ENCODE peak calls at places on chromosome 3, in five cellular contexts. K is breast epithelium, Y is AG10803, R is pancreas, L is GM12865. Z is an unnamed sample.

GRCh38 chr3:42118762-42119361 is 27.7 kb downstream of the TRAK1 start:
- DNase-seq in R (no peak), K (no peak), Y (no peak), L (peak; percentile 86), Z (peak; percentile 48)

GRCh38 chr3:190560284-190560895 is 46.5 kb downstream of the IL1RAP start:
- DNase-seq in K (no peak), L (no peak), R (no peak), Y (no peak), Z (no peak)

GRCh38 chr3:186418601-186419238 is 56.7 kb upstream of the DGKG start:
- DNase-seq in Y (no peak), R (peak; percentile 71), L (no peak), K (no peak), Z (peak; percentile 22)

GRCh38 chr3:45890405-45890804 is 4.1 kb downstream of the CCR9 start:
- DNase-seq in Y (no peak), R (no peak), K (no peak), L (no peak), Z (no peak)

GRCh38 chr3:127171721-127172120 is 21.2 kb upstream of the PRR23E start:
- DNase-seq in L (no peak), R (no peak), K (no peak), Y (no peak), Z (no peak)

GRCh38 chr3:119596392-119596791 is 1.3 kb upstream of the PLA1A start:
- DNase-seq in L (peak; percentile 63), K (no peak), Y (no peak), R (no peak), Z (no peak)

GRCh38 chr3:140651287-140651686 is 26.6 kb upstream of the TRIM42 start:
- DNase-seq in Y (no peak), K (no peak), R (no peak), L (no peak), Z (no peak)

GRCh38 chr3:49004352-49005297 is 2.6 kb upstream of the WDR6 start:
- DNase-seq in K (no peak), Y (no peak), R (peak; percentile 72), L (no peak), Z (no peak)

GRCh38 chr3:16374047-16375019 is 109.3 kb downstream of the OXNAD1 start:
- DNase-seq in R (no peak), L (peak; percentile 81), Y (no peak), K (no peak), Z (no peak)

GRCh38 chr3:76824658-76825310 is 215.1 kb upstream of the ROBO2 start:
- DNase-seq in L (no peak), Y (no peak), R (no peak), K (no peak), Z (no peak)

GRCh38 chr3:23206371-23206770 is 3.2 kb downstream of the UBE2E2 start:
- DNase-seq in L (no peak), Y (no peak), K (no peak), R (no peak), Z (no peak)

GRCh38 chr3:6260551-6261191 is 600.2 kb upstream of the GRM7 start:
- DNase-seq in R (no peak), K (no peak), Y (no peak), L (peak; percentile 94), Z (no peak)
- H3K4me3 ChIP-seq in R (no peak overlapping the region), K (no peak overlapping the region), Y (no peak overlapping the region), L (peak overlapping the region; percentile 42), Z (no peak overlapping the region)

DNA sequence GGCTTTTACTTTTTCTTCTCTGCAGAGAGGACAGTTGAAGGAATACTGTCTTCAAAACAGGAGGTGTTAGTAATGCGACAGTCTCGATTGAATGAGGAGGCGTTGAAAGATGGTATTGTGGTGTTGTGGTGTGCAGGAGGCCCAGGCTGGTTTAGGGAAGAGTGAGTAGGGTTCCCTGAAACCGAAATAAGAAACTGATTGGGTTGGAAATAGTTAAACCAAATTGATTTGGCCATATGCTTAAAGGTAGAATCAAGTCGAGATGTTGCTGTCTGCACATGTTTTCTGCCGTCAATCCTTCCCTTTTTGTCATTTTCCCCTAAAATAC is 848 bp downstream of the ATP6V1A start:
- DNase-seq in L (peak; percentile 59), R (no peak), Y (peak; percentile 15), K (no peak), Z (peak; percentile 26)
- TF ChIP-seq CTCF in L (no peak), R (no peak), Y (no peak), K (no peak), Z (no peak)

DNA sequence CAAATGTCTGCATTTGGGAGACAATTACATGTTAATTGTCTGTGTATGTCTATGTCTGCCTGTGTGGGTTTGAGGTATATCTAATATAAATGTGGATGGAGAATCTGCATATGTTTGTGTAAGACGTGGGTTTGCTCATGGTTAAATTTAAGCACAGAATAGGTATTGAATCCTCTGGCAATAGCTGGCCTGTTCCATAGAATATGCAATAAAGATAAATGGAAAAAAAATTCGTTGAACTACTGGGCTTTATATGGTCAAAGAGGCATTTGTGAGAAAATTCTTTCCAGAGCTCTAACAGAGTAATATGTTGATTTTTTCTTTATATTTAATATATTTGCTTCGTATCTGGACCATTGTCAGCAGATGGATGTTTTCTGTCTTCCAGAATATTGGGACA is 1.4 kb downstream of the VPS8 start:
- DNase-seq in R (no peak), Y (no peak), L (no peak), K (no peak), Z (no peak)
- H3K4me3 ChIP-seq in R (no peak overlapping the region), Y (peak overlapping the region; percentile 85), L (peak overlapping the region; percentile 80), K (peak overlapping the region; percentile 88), Z (no peak overlapping the region)

DNA sequence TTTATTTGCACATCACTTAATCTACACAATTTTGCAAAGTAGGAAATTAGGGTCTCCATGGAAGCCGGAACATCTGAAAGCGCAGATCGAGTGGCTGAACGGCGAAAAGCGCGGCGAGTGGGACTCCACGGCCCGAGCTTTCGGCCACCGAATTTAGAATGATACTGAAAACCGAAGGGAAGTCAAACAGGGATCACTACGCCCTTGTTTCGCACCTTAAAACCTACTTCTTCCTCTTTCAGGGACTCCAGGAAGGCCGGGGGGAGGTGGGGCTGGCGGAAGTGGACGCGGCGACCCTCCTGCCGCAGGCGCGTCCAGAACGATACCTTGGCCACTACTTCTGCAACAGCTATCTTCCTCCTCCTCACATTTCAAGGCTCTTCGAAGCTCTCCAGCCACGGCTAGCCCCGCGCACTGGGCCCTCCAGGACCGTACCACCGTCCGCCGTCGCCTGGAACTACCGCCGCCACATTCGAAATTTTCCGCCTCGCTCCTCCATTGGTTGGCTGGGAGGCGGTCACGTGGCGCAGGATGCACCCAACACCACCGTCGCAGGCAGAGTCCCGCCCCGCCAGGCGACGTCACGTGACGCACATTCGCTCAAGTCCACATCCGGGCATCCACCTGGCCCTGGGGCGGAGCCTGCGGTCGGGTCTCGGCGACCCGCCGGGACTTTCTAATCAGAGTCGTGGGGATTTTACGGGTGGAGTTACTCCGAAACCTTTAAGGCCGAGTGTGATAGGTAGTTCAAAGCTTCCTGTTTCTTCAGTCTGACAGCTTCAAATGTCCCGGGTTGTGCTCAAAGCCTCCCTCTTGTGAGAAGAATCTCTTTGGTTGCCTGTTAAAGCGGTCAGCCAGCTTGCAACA is at the start of gene SGO1:
- DNase-seq in Y (peak; percentile 95), L (peak; percentile 99), K (peak; percentile 99), R (peak; percentile 99), Z (peak; percentile 96)
- TF ChIP-seq CTCF in Y (peak; percentile 28), L (no peak), K (no peak), R (no peak), Z (no peak)

DNA sequence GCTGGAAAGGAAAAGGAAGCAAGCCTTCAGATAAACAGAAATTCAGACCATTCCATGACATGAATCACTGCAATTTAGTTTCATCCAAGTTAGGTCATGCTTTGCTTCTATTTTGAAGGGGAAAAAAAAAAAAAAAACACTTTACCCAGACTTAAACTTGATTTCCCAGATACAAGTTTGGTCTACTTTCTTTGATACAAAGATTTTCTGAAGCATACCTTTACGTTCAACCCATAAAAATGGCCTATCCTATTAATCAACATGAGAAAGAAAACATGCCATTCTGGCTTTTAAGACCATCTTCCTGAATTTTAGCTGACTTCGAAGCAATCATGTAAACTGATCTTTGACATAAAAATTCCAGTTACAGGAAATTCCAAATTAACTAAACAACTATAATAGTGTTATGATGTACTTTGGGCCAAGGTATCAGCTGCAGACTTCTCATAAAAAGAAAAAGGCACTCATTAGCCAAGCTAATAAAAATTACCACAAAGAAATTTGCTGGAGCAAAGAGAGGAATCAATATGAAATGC is 12.6 kb downstream of the OSBPL10 start:
- DNase-seq in K (no peak), R (no peak), L (no peak), Y (peak; percentile 62), Z (peak; percentile 78)
- H3K4me3 ChIP-seq in K (no peak overlapping the region), R (no peak overlapping the region), L (no peak overlapping the region), Y (no peak overlapping the region), Z (no peak overlapping the region)

GRCh38 chr3:139112230-139112558 is 67.5 kb upstream of the PRR23C start:
- DNase-seq in Y (no peak), R (no peak), K (no peak), L (no peak), Z (no peak)
- TF ChIP-seq CTCF in Y (no peak), R (no peak), K (no peak), L (no peak), Z (no peak)

GRCh38 chr3:52683611-52684010 is 2.1 kb downstream of the PBRM1 start:
- DNase-seq in R (no peak), Y (no peak), L (no peak), K (no peak), Z (peak; percentile 46)

GRCh38 chr3:52684184-52684583 is 1.5 kb downstream of the PBRM1 start:
- DNase-seq in Y (no peak), K (no peak), R (no peak), L (no peak), Z (no peak)

GRCh38 chr3:52688266-52688665 is 2.4 kb downstream of the GNL3 start:
- DNase-seq in L (no peak), Y (no peak), K (no peak), R (no peak), Z (no peak)

GRCh38 chr3:52685285-52685704 is 418 bp downstream of the PBRM1 start:
- DNase-seq in L (peak; percentile 93), K (peak; percentile 77), R (peak; percentile 85), Y (no peak), Z (no peak)

GRCh38 chr3:52685705-52686691 is at the start of the genes GNL3 and PBRM1:
- DNase-seq in R (peak; percentile 94), L (peak; percentile 98), Y (peak; percentile 96), K (peak; percentile 92), Z (peak; percentile 94)
- H3K4me3 ChIP-seq in R (peak within 1 kb of the TSS; percentile 81), L (peak within 1 kb of the TSS; percentile 87), Y (peak within 1 kb of the TSS; percentile 99), K (peak within 1 kb of the TSS; percentile 62), Z (peak within 1 kb of the TSS; percentile 85)

GRCh38 chr3:81349941-81350340 is 411.5 kb downstream of the GBE1 start:
- DNase-seq in Y (no peak), L (no peak), K (no peak), R (no peak), Z (no peak)

DNA sequence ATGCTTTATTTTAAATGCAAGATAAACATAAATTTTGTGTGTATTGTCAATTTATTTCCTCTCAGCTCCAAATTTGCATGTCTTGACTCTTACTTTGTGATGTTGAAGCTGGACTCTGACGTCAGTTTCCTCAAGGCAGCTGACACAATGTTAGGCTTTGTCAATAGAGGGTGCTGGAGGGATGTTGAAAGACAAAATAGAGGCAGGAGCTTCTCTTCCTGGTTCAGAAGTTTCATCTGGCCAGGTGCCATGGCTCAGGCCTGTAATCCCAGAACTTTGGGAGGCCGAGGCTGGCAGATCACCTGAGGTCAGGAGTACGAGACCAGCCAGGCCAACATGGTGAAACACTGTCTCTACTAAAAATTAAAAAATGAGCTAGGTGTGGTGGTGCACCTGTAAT is 408.6 kb downstream of the GBE1 start:
- DNase-seq in Y (peak; percentile 12), K (no peak), R (no peak), L (peak; percentile 33), Z (peak; percentile 31)
- TF ChIP-seq CTCF in Y (no peak), K (no peak), R (no peak), L (no peak), Z (peak; percentile 7)